ENCODE peak calls at places on chromosomes 6 and 20, in four cellular contexts. One of them, this sample, is unnamed.
A peak's percentile ranks its signal among the peaks of the same experiment; 100 is the strongest.

GRCh38 chr6:3438190-3439167 is 18.4 kb downstream of the SLC22A23 start:
- DNase-seq in colonic mucosa: peak; percentile 42
- DNase-seq in mesothelial cell of epicardium: no peak
- DNase-seq in SK-N-SH: no peak
- DNase-seq in this sample: peak; percentile 74

GRCh38 chr6:40803897-40804702 is 216.9 kb upstream of the LRFN2 start:
- DNase-seq in colonic mucosa: no peak
- DNase-seq in mesothelial cell of epicardium: no peak
- DNase-seq in SK-N-SH: no peak
- DNase-seq in this sample: no peak

GRCh38 chr6:134539865-134540323 is 222.0 kb upstream of the SGK1 start:
- DNase-seq in colonic mucosa: no peak
- DNase-seq in mesothelial cell of epicardium: no peak
- DNase-seq in SK-N-SH: no peak
- DNase-seq in this sample: no peak

GRCh38 chr20:19361801-19362200 is 149.4 kb downstream of the SLC24A3 start:
- DNase-seq in colonic mucosa: no peak
- DNase-seq in mesothelial cell of epicardium: no peak
- DNase-seq in SK-N-SH: no peak
- DNase-seq in this sample: no peak

GRCh38 chr6:64737418-64737817 is 969.6 kb downstream of the EYS start:
- DNase-seq in colonic mucosa: no peak
- DNase-seq in mesothelial cell of epicardium: no peak
- DNase-seq in SK-N-SH: no peak
- DNase-seq in this sample: no peak

GRCh38 chr6:150835620-150836019 is 29.9 kb upstream of the MTHFD1L start:
- DNase-seq in colonic mucosa: no peak
- DNase-seq in mesothelial cell of epicardium: no peak
- DNase-seq in SK-N-SH: no peak
- DNase-seq in this sample: no peak

GRCh38 chr20:25539742-25540201 is 45.6 kb downstream of the NINL start:
- DNase-seq in colonic mucosa: no peak
- DNase-seq in mesothelial cell of epicardium: no peak
- DNase-seq in SK-N-SH: no peak
- DNase-seq in this sample: no peak

GRCh38 chr6:106125925-106126435 is 39.8 kb downstream of the PRDM1 start:
- DNase-seq in colonic mucosa: peak; percentile 49
- DNase-seq in mesothelial cell of epicardium: no peak
- DNase-seq in SK-N-SH: no peak
- DNase-seq in this sample: no peak

GRCh38 chr20:54368578-54368977 is 106.8 kb upstream of the DOK5 start:
- DNase-seq in colonic mucosa: no peak
- DNase-seq in mesothelial cell of epicardium: no peak
- DNase-seq in SK-N-SH: no peak
- DNase-seq in this sample: no peak

GRCh38 chr6:20954325-20954724 is 420.1 kb downstream of the CDKAL1 start:
- DNase-seq in colonic mucosa: no peak
- DNase-seq in mesothelial cell of epicardium: no peak
- DNase-seq in SK-N-SH: no peak
- DNase-seq in this sample: no peak

GRCh38 chr6:109313139-109313538 is 69.1 kb downstream of the CD164 start:
- DNase-seq in colonic mucosa: no peak
- DNase-seq in mesothelial cell of epicardium: no peak
- DNase-seq in SK-N-SH: no peak
- DNase-seq in this sample: no peak

GRCh38 chr6:38799529-38800184 is 84.5 kb downstream of the DNAH8 start:
- DNase-seq in colonic mucosa: no peak
- DNase-seq in mesothelial cell of epicardium: no peak
- DNase-seq in SK-N-SH: no peak
- DNase-seq in this sample: no peak

DNA sequence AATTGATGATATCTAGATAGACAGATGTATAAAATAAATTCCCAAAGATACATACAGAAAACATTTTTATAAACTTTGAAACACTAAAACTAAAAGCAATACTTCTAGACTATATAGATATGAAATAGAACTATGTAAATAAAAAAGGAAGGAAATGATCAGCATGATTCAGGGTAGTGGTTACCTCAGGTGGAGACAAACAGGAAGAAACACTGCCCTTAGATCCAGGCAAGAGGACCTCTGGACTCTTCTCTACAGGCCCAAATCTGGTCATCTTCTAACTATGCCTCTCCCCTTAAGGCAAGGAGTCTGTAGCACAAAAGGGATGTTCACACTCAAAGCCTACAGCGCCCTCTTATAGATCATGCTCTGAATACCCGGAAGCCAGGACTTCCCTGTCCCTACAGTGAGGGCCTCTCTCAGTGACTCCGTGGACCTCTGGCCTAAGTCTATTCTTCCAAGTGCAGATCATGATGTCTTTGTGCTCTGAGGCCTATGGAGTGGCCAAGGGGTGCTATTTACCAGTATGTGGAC is 30.4 kb upstream of the HIVEP2 start:
- DNase-seq in colonic mucosa: no peak
- DNase-seq in mesothelial cell of epicardium: no peak
- DNase-seq in SK-N-SH: no peak
- DNase-seq in this sample: no peak
- TF ChIP-seq CTCF in colonic mucosa: no peak
- TF ChIP-seq CTCF in mesothelial cell of epicardium: no peak
- TF ChIP-seq CTCF in SK-N-SH: no peak
- TF ChIP-seq CTCF in this sample: no peak

GRCh38 chr20:63520594-63520938 is at the start of gene PPDPF:
- DNase-seq in colonic mucosa: peak; percentile 84
- DNase-seq in mesothelial cell of epicardium: peak; percentile 83
- DNase-seq in SK-N-SH: peak; percentile 100
- DNase-seq in this sample: peak; percentile 88

GRCh38 chr20:63520939-63521601 is 505 bp downstream of the PPDPF start:
- DNase-seq in colonic mucosa: peak; percentile 93
- DNase-seq in mesothelial cell of epicardium: peak; percentile 52
- DNase-seq in SK-N-SH: peak; percentile 91
- DNase-seq in this sample: peak; percentile 82

GRCh38 chr20:63518946-63519764 is 1.4 kb upstream of the PPDPF start:
- DNase-seq in colonic mucosa: no peak
- DNase-seq in mesothelial cell of epicardium: peak; percentile 17
- DNase-seq in SK-N-SH: peak; percentile 28
- DNase-seq in this sample: peak; percentile 14

GRCh38 chr20:63518351-63518861 is 2.2 kb upstream of the PPDPF start:
- DNase-seq in colonic mucosa: no peak
- DNase-seq in mesothelial cell of epicardium: peak; percentile 13
- DNase-seq in SK-N-SH: peak; percentile 70
- DNase-seq in this sample: peak; percentile 21

GRCh38 chr20:63519765-63520593 is 586 bp upstream of the PPDPF start:
- DNase-seq in colonic mucosa: peak; percentile 68
- DNase-seq in mesothelial cell of epicardium: peak; percentile 58
- DNase-seq in SK-N-SH: peak; percentile 87
- DNase-seq in this sample: peak; percentile 76
- TF ChIP-seq CTCF in colonic mucosa: no peak
- TF ChIP-seq CTCF in mesothelial cell of epicardium: no peak
- TF ChIP-seq CTCF in SK-N-SH: peak; percentile 48
- TF ChIP-seq CTCF in this sample: peak; percentile 25

DNA sequence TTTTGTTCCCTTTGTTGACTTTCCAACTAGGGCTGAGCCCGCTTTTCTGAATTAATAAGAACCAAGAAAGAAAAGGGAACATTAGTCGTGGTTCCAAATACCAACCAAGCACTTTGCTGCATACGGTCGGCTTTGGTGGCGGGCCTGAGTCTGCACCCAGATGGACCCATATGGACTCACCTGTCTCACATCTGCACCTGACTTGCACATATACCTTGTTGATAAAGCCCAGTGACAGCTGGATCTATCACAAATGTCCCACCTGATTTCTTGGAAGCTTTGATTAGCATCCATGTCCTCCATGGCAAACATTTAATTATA is 39.0 kb downstream of the TPD52L1 start:
- DNase-seq in colonic mucosa: no peak
- DNase-seq in mesothelial cell of epicardium: no peak
- DNase-seq in SK-N-SH: no peak
- DNase-seq in this sample: no peak
- TF ChIP-seq CTCF in colonic mucosa: peak; percentile 16
- TF ChIP-seq CTCF in mesothelial cell of epicardium: peak; percentile 30
- TF ChIP-seq CTCF in SK-N-SH: no peak
- TF ChIP-seq CTCF in this sample: peak; percentile 22

DNA sequence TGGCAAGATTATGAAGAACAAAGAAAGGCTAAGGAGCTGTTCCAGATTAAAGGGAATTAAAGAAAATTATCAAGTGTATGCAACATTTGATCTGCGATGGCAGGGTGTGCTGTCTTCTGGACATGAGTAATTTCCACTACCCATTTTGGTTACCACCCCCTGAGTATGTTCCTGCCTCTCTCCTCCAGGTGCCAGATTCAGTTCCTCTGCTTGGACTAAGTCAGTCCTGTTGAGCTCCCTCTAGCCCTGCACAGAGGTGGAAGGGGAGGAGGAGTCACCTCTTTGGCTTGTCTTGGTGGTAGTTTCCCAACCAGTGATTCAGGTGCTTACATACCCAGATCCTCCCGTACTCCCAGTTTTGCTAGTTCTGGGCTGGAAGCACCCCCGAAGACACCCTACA is 22.2 kb upstream of the SNRPB2 start:
- DNase-seq in colonic mucosa: no peak
- DNase-seq in mesothelial cell of epicardium: no peak
- DNase-seq in SK-N-SH: no peak
- DNase-seq in this sample: no peak
- TF ChIP-seq CTCF in colonic mucosa: no peak
- TF ChIP-seq CTCF in mesothelial cell of epicardium: no peak
- TF ChIP-seq CTCF in SK-N-SH: no peak
- TF ChIP-seq CTCF in this sample: no peak

GRCh38 chr6:30348957-30349356 is 4.0 kb downstream of the RPP21 start:
- DNase-seq in colonic mucosa: no peak
- DNase-seq in mesothelial cell of epicardium: no peak
- DNase-seq in SK-N-SH: no peak
- DNase-seq in this sample: no peak

GRCh38 chr6:30350519-30350918 is 5.6 kb downstream of the RPP21 start:
- DNase-seq in colonic mucosa: no peak
- DNase-seq in mesothelial cell of epicardium: no peak
- DNase-seq in SK-N-SH: no peak
- DNase-seq in this sample: no peak

GRCh38 chr6:30352550-30352949 is 7.6 kb downstream of the RPP21 start:
- DNase-seq in colonic mucosa: no peak
- DNase-seq in mesothelial cell of epicardium: no peak
- DNase-seq in SK-N-SH: no peak
- DNase-seq in this sample: no peak

GRCh38 chr6:30345852-30346251 is 896 bp downstream of the RPP21 start:
- DNase-seq in colonic mucosa: no peak
- DNase-seq in mesothelial cell of epicardium: no peak
- DNase-seq in SK-N-SH: no peak
- DNase-seq in this sample: no peak

GRCh38 chr6:30349411-30350177 is 4.6 kb downstream of the RPP21 start:
- DNase-seq in colonic mucosa: no peak
- DNase-seq in mesothelial cell of epicardium: no peak
- DNase-seq in SK-N-SH: no peak
- DNase-seq in this sample: no peak
- TF ChIP-seq CTCF in colonic mucosa: no peak
- TF ChIP-seq CTCF in mesothelial cell of epicardium: no peak
- TF ChIP-seq CTCF in SK-N-SH: peak; percentile 32
- TF ChIP-seq CTCF in this sample: no peak

DNA sequence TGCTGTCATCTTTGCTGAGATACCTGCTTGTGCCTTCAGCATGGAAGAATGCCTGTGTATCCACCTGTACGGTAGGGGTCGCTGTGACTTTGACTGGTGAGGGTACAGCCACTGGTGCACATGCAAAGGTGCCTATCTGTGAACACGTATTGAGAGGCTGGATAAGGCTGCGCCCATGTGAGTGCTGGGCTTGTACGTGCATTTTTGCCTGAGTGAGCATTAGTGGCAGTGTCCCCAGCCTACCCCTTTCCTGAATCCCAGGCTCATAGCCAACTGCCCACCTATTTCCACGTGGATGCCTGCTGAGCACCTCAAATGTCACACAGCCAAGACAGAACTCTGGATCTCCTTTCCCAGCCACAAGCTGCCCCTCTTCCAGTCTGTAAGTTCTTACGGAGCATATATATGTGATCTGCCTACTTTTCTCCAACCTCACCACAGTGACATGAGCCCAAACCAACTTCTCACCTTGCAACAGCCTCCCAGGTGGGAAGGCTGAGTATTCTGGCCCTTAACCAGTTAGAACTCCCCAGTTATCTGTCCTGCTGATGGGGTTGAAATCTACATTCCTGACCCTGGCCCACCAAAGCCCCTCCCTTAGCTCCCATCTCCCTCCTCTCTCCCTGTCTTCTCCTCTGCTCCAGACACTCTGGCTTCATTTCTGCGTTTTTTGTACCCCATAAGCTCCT is 1.1 kb upstream of the SLC2A10 start:
- DNase-seq in colonic mucosa: peak; percentile 90
- DNase-seq in mesothelial cell of epicardium: no peak
- DNase-seq in SK-N-SH: no peak
- DNase-seq in this sample: no peak
- TF ChIP-seq CTCF in colonic mucosa: peak; percentile 49
- TF ChIP-seq CTCF in mesothelial cell of epicardium: peak; percentile 46
- TF ChIP-seq CTCF in SK-N-SH: no peak
- TF ChIP-seq CTCF in this sample: peak; percentile 22

GRCh38 chr20:16520154-16520553 is 53.1 kb downstream of the KIF16B start:
- DNase-seq in colonic mucosa: no peak
- DNase-seq in mesothelial cell of epicardium: no peak
- DNase-seq in SK-N-SH: no peak
- DNase-seq in this sample: no peak

GRCh38 chr20:16514145-16514544 is 59.1 kb downstream of the KIF16B start:
- DNase-seq in colonic mucosa: no peak
- DNase-seq in mesothelial cell of epicardium: no peak
- DNase-seq in SK-N-SH: no peak
- DNase-seq in this sample: no peak

GRCh38 chr20:16518784-16519084 is 54.5 kb downstream of the KIF16B start:
- DNase-seq in colonic mucosa: no peak
- DNase-seq in mesothelial cell of epicardium: no peak
- DNase-seq in SK-N-SH: no peak
- DNase-seq in this sample: no peak

DNA sequence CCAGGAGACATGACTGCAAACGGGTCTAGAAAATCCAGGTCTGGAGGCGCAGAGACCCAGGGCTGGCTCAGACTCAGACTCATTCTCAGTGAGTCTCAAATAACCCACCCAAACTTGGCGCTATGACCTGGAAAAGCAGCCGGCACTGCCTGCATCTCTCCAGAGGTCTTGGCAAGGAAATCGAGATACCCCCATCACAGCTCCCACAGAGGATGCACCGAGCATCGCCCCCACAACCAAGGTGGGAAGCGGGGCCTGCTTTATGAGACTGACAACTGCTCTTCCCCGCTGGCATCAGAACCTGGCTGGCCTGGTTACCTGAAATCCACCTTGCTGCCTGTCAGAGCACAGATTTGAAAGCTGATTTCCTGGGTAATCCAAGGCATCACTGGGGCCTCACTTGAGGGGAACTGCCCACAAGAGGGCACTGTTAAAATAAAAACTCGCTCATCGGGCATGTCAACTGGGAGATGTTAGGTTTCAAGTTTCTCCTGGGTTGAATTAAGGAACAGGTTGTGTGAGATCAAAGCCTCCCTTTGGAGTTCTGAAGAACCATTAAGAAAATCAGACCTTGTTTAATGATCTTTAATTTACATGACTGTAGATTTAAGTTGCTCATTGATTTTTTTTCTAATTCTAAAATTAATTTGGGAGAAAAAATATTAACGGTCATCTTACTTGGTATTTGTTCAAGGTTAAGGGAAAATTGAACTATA is 55.0 kb downstream of the KIF16B start:
- DNase-seq in colonic mucosa: peak; percentile 57
- DNase-seq in mesothelial cell of epicardium: no peak
- DNase-seq in SK-N-SH: peak; percentile 60
- DNase-seq in this sample: peak; percentile 52
- TF ChIP-seq CTCF in colonic mucosa: peak; percentile 63
- TF ChIP-seq CTCF in mesothelial cell of epicardium: no peak
- TF ChIP-seq CTCF in SK-N-SH: peak; percentile 69
- TF ChIP-seq CTCF in this sample: peak; percentile 69